ENCODE peak calls at places on chromosomes 5 and 9, in four cellular contexts. W, P, N and I are unnamed samples.

GRCh38 chr5:149455889-149456409 is 76.9 kb upstream of the IL17B start:
- DNase-seq in W (peak), P (peak), N (no peak), I (peak)

GRCh38 chr9:83472221-83472665 is 66.0 kb downstream of the FRMD3 start:
- DNase-seq in W (no peak), P (peak), N (no peak), I (no peak)

GRCh38 chr9:129270903-129271431 is 92.9 kb upstream of the IER5L start:
- DNase-seq in W (no peak), P (peak), N (no peak), I (peak)

GRCh38 chr9:16316911-16317817 is 553.3 kb downstream of the BNC2 start:
- DNase-seq in W (no peak), P (no peak), N (no peak), I (no peak)

GRCh38 chr9:7592321-7593319 is 207.0 kb downstream of the DMAC1 start:
- DNase-seq in W (no peak), P (no peak), N (no peak), I (no peak)

GRCh38 chr9:123513554-123513953 is 157.6 kb downstream of the CRB2 start:
- DNase-seq in W (no peak), P (no peak), N (no peak), I (no peak)

GRCh38 chr5:55737793-55738192 is at the start of gene DDX4:
- DNase-seq in W (no peak), P (no peak), N (no peak), I (no peak)

GRCh38 chr5:19771174-19771835 is 216.7 kb downstream of the CDH18 start:
- DNase-seq in W (no peak), P (peak), N (no peak), I (no peak)

GRCh38 chr5:150078802-150079654 is 7.3 kb downstream of the CSF1R start:
- DNase-seq in W (no peak), P (no peak), N (no peak), I (peak)

GRCh38 chr5:16568875-16569580 is 47.8 kb downstream of the RETREG1 start:
- DNase-seq in W (no peak), P (peak), N (no peak), I (no peak)

DNA sequence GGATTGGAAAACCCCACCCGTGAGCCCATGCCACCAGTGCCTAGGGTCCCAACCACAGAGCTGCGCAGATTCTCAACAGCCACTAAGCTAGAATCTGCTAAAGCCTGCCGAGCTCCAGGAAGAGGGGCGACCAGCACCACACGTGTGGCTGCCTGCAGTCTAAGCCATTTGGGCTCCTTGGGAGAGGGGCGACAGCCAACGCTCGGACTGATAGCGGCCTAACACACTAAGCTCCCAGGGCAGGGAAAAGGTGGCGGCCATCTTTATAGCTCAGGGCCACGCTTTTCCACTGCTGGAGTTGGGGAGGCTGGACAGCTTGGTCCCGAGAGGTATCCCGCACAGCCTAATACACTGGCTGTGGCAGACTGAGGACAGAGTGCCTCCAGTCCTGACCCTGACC is 631.8 kb downstream of the CETN3 start:
- DNase-seq in W (no peak), P (no peak), N (no peak), I (no peak)
- TF ChIP-seq CTCF in W (no peak), P (no peak), N (no peak), I (no peak)

DNA sequence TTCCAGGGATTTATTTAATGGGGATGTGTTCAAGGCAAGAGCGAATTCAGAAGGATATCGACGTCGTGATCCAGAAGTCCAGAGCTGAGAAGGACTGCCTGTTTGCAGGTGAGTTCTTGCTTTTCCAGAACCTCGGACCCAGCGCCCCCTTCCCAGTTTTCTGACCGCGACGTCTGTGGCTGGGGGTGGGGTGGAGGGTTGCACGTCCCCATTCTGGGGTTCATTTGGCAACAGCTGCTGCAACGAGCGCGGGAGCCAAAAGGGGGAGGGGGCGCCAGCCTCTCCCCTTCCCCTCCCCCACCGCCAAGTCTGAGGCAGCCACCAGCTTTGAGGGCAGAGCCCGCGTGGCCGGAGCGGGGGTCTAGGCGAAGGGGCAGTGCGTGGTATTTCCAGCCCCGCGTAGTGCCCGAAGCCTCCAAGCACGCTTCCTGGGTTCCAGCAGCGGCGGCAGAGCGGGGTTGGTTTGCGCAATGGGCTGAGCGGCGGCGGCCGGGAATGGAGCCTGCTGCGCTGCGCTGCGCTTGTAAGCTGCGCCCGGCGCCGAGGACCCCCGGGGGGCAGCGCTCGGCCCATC is 729 bp downstream of the PARP8 start:
- DNase-seq in W (peak), P (peak), N (peak), I (peak)
- H3K4me3 ChIP-seq in W (peak), P (peak), N (peak), I (peak)

DNA sequence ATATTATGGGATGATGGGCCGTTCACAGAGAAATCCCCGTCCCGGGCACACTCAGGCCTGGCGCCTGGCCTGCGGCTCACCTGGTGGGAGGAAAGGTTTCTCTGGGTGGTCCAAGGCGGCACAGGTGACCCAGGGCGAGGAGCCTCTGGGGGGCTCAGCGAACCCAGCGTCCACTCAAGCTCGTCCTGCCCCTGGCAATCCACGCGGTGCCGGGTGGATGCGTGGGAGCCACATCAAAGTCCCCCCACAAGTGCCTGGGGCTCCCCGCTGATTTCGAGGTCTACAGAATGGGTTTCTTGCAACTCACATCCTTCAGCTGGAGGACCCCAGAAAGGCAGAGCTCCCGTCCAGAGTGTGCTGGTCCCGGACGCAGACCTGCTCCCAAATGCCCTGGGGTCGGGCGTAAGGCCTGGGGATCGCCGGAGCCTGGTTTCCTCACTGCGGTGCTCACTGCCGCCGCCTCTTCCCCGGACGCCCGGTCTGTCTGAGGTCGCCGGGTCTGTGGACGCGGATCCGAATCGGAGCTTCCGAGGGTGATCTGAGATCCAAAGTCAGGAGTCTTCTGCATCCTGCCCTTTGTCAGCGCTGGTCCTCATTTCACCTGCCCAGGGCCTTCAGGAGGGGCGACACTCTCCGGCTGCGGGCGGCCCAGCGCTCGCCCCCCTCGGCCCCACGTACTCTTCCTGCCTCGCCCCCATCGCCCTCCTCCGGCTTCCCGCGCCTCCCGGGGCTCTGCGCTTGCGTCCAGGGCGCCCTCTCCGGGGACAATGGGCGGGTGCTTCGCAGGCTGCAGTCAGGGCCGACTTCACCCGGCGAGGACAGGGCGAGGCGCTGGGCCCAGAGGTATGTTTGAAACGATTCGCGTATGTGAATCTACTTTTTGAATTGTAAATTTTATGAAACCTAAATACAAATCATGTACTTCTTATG is 20.0 kb upstream of the RUFY1 start:
- DNase-seq in W (peak), P (peak), N (no peak), I (peak)
- TF ChIP-seq CTCF in W (peak), P (peak), N (no peak), I (peak)

DNA sequence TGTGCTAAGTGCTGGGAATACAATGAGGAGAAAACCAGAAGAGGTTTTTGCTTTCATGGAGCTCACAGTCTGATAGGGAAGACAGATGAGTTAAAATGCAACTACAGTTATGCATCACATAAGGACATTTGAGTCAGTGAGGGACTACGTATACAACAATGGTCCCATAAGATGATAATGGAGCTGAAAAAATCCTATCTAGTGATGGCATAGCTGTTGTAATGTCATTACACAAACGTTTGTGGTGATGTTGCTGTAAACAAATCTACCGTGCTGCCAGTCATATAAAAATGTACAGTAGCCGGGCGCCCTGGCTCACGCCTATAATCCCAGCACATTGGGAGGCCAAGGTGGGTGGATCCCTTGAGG is 110.1 kb upstream of the RAD23B start:
- DNase-seq in W (no peak), P (no peak), N (no peak), I (no peak)
- H3K4me3 ChIP-seq in W (no peak), P (no peak), N (no peak), I (no peak)

GRCh38 chr5:155699385-155699784 is 627.6 kb upstream of the SGCD start:
- DNase-seq in W (no peak), P (no peak), N (peak), I (no peak)
- TF ChIP-seq CTCF in W (no peak), P (no peak), N (peak), I (no peak)

DNA sequence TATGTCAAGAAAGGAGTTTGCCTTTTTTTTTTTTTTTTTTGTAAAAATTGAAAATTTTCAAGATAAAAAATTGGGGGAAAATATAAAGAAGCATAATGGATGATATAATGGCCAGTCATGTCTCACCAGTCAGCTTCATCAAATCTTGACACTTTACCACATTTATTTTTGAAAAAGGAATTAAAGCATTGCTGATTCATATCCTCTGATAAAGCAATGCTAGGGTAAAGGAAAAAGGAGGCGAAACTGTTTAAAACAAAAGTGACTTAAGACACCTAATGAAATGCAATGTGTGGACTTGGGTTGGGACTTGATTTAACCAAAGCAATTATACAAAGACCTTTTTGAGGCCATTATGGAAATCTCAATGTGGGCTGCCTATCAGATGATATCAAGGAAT is 208.5 kb downstream of the ARHGAP26 start:
- DNase-seq in W (no peak), P (peak), N (no peak), I (no peak)
- H3K4me3 ChIP-seq in W (no peak), P (no peak), N (no peak), I (no peak)

GRCh38 chr9:121023064-121023463 is 27.0 kb downstream of the C5 start:
- DNase-seq in W (no peak), P (peak), N (peak), I (no peak)
- TF ChIP-seq CTCF in W (no peak), P (peak), N (peak), I (no peak)

GRCh38 chr9:133861103-133861502 is 123.0 kb upstream of the SARDH start:
- DNase-seq in W (no peak), P (no peak), N (peak), I (no peak)

GRCh38 chr9:133861692-133862091 is 123.5 kb upstream of the SARDH start:
- DNase-seq in W (no peak), P (no peak), N (no peak), I (no peak)

GRCh38 chr9:133863193-133863592 is 125.0 kb upstream of the SARDH start:
- DNase-seq in W (no peak), P (no peak), N (no peak), I (no peak)

GRCh38 chr9:133864011-133864410 is 125.9 kb upstream of the SARDH start:
- DNase-seq in W (no peak), P (no peak), N (no peak), I (no peak)

GRCh38 chr9:133862585-133863041 is 124.5 kb upstream of the SARDH start:
- DNase-seq in W (no peak), P (no peak), N (no peak), I (peak)
- H3K4me3 ChIP-seq in W (no peak), P (no peak), N (no peak), I (peak)

GRCh38 chr5:174514325-174514724 is 210.1 kb upstream of the MSX2 start:
- DNase-seq in W (no peak), P (no peak), N (no peak), I (no peak)
- TF ChIP-seq CTCF in W (no peak), P (no peak), N (no peak), I (no peak)